ENCODE peak calls at places on chromosomes 11 and 22, in four cellular contexts. E, Z, V and Y are unnamed samples.

GRCh38 chr11:27857014-27857413 is 156.8 kb upstream of the BDNF start:
- DNase-seq in E (no peak), Z (no peak), V (no peak), Y (no peak)

GRCh38 chr11:79471071-79471470 is 30.2 kb upstream of the TENM4 start:
- DNase-seq in E (no peak), Z (no peak), V (no peak), Y (no peak)

GRCh38 chr11:62680825-62681240 is 2.0 kb upstream of the UBXN1 start:
- DNase-seq in E (peak), Z (peak), V (no peak), Y (no peak)

GRCh38 chr11:126927628-126928027 is 72.9 kb downstream of the KIRREL3 start:
- DNase-seq in E (peak), Z (no peak), V (no peak), Y (no peak)

GRCh38 chr11:13278620-13279486 is 1.3 kb downstream of the BMAL1 start:
- DNase-seq in E (no peak), Z (no peak), V (peak), Y (no peak)

GRCh38 chr11:122140535-122140934 is 24.5 kb upstream of the BLID start:
- DNase-seq in E (peak), Z (no peak), V (no peak), Y (no peak)

GRCh38 chr11:114440121-114440860 is 1.0 kb downstream of the REXO2 start:
- DNase-seq in E (peak), Z (no peak), V (no peak), Y (no peak)

GRCh38 chr22:44486538-44486937 is 11.5 kb downstream of the RTL6 start:
- DNase-seq in E (peak), Z (peak), V (no peak), Y (no peak)

GRCh38 chr11:30579776-30580175 is 6.4 kb downstream of the MPPED2 start:
- DNase-seq in E (no peak), Z (no peak), V (no peak), Y (no peak)

GRCh38 chr11:104151404-104152204 is 12.3 kb downstream of the PDGFD start:
- DNase-seq in E (no peak), Z (no peak), V (no peak), Y (no peak)

GRCh38 chr11:45560153-45560934 is 105.1 kb downstream of the CHST1 start:
- DNase-seq in E (no peak), Z (no peak), V (no peak), Y (no peak)

GRCh38 chr11:125262825-125263218 is 98.3 kb downstream of the PKNOX2 start:
- DNase-seq in E (peak), Z (no peak), V (peak), Y (no peak)

GRCh38 chr22:28180804-28181203 is 261.7 kb upstream of the PITPNB start:
- DNase-seq in E (no peak), Z (no peak), V (no peak), Y (no peak)

GRCh38 chr11:131370901-131371790 is 731 bp downstream of the NTM start:
- DNase-seq in E (no peak), Z (no peak), V (no peak), Y (no peak)

GRCh38 chr11:8237453-8237852 is 26.2 kb downstream of the LMO1 start:
- DNase-seq in E (no peak), Z (no peak), V (no peak), Y (no peak)

GRCh38 chr22:26635117-26635516 is 13.4 kb downstream of the CRYBA4 start:
- DNase-seq in E (no peak), Z (no peak), V (no peak), Y (no peak)

GRCh38 chr11:86015699-86016098 is 53.2 kb downstream of the PICALM start:
- DNase-seq in E (no peak), Z (no peak), V (no peak), Y (no peak)

GRCh38 chr22:44738347-44738715 is 14.0 kb upstream of the ARHGAP8 start:
- DNase-seq in E (peak), Z (peak), V (peak), Y (no peak)

GRCh38 chr11:39678996-39679395 is 1780.5 kb downstream of the LRRC4C start:
- DNase-seq in E (no peak), Z (no peak), V (no peak), Y (no peak)

GRCh38 chr22:38030311-38031133 is 26.7 kb upstream of the PICK1 start:
- DNase-seq in E (peak), Z (no peak), V (no peak), Y (no peak)

GRCh38 chr11:8285228-8285627 is 21.6 kb upstream of the LMO1 start:
- DNase-seq in E (no peak), Z (no peak), V (peak), Y (no peak)

GRCh38 chr22:29751139-29751538 is 15.7 kb downstream of the ZMAT5 start:
- DNase-seq in E (peak), Z (no peak), V (no peak), Y (no peak)

GRCh38 chr11:113553905-113554304 is 78.7 kb upstream of the DRD2 start:
- DNase-seq in E (no peak), Z (peak), V (no peak), Y (no peak)

GRCh38 chr11:58957922-58958321 is 18.6 kb downstream of the GLYATL1 start:
- DNase-seq in E (no peak), Z (no peak), V (no peak), Y (no peak)

GRCh38 chr11:58963551-58964075 is 24.3 kb downstream of the GLYATL1 start:
- DNase-seq in E (peak), Z (peak), V (peak), Y (no peak)

GRCh38 chr11:58958500-58958899 is 19.2 kb downstream of the GLYATL1 start:
- DNase-seq in E (no peak), Z (peak), V (peak), Y (peak)
- TF ChIP-seq CHD1 in E (no peak), Z (no peak), V (no peak), Y (no peak)

GRCh38 chr11:6571434-6572008 is 31.9 kb downstream of the RRP8 start:
- DNase-seq in E (no peak), Z (no peak), V (no peak), Y (no peak)

GRCh38 chr11:6568191-6568918 is 35.1 kb downstream of the RRP8 start:
- DNase-seq in E (peak), Z (peak), V (peak), Y (no peak)

GRCh38 chr11:6569706-6570105 is 33.7 kb downstream of the RRP8 start:
- DNase-seq in E (no peak), Z (no peak), V (no peak), Y (no peak)

GRCh38 chr11:6572215-6572614 is 31.2 kb downstream of the RRP8 start:
- DNase-seq in E (peak), Z (no peak), V (no peak), Y (no peak)

GRCh38 chr11:6570691-6571427 is 32.6 kb downstream of the RRP8 start:
- DNase-seq in E (no peak), Z (no peak), V (no peak), Y (no peak)
- TF ChIP-seq CHD1 in E (no peak), Z (no peak), V (no peak), Y (no peak)

GRCh38 chr11:83044958-83045712 is 26.6 kb downstream of the RAB30 start:
- DNase-seq in E (peak), Z (peak), V (no peak), Y (no peak)
- TF ChIP-seq CHD1 in E (no peak), Z (no peak), V (no peak), Y (no peak)

DNA sequence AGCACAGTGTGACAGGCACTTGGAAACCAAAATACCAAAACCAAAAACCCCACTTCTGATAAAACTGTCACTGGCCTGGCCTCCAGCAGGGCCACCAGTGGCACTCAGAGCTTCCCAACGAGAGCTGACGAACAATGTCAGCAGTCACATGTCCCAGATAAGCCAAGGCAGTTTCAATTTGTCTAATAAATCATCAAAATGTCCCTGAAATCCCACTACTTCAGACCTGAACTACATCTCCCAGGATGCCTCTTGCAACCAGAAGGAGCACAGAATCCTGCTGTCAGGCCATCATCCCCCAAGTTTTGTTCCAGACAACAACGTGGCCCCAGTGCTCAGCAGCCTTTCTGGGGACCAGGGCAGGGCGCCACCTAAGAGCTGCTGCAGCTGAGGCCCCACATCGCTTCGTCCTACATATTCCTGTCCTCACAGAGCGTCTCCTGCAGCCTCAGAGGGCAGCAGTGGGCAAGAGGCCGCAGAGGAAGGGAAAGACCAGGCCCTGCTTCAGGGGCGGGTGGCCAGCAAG is 25.1 kb downstream of the LRFN4 start:
- DNase-seq in E (no peak), Z (no peak), V (no peak), Y (no peak)
- TF ChIP-seq CHD1 in E (no peak), Z (no peak), V (no peak), Y (no peak)

GRCh38 chr22:41561335-41561734 is 525 bp downstream of the CSDC2 start:
- DNase-seq in E (no peak), Z (no peak), V (peak), Y (no peak)

GRCh38 chr22:41561788-41562187 is 978 bp downstream of the CSDC2 start:
- DNase-seq in E (no peak), Z (no peak), V (no peak), Y (no peak)

GRCh38 chr22:41564563-41564962 is 3.8 kb downstream of the CSDC2 start:
- DNase-seq in E (peak), Z (no peak), V (no peak), Y (no peak)

GRCh38 chr22:41562461-41562860 is 1.7 kb downstream of the CSDC2 start:
- DNase-seq in E (no peak), Z (no peak), V (no peak), Y (no peak)

GRCh38 chr22:41563051-41563711 is 2.4 kb downstream of the CSDC2 start:
- DNase-seq in E (peak), Z (peak), V (no peak), Y (no peak)
- TF ChIP-seq CHD1 in E (no peak), Z (no peak), V (no peak), Y (no peak)

GRCh38 chr22:39250838-39251237 is 6.1 kb upstream of the PDGFB start:
- DNase-seq in E (no peak), Z (no peak), V (no peak), Y (no peak)

GRCh38 chr22:39248254-39248653 is 3.5 kb upstream of the PDGFB start:
- DNase-seq in E (no peak), Z (no peak), V (no peak), Y (no peak)

GRCh38 chr22:39249081-39249704 is 4.4 kb upstream of the PDGFB start:
- DNase-seq in E (no peak), Z (no peak), V (no peak), Y (no peak)

GRCh38 chr22:39251762-39252460 is 7.1 kb upstream of the PDGFB start:
- DNase-seq in E (no peak), Z (no peak), V (no peak), Y (no peak)

DNA sequence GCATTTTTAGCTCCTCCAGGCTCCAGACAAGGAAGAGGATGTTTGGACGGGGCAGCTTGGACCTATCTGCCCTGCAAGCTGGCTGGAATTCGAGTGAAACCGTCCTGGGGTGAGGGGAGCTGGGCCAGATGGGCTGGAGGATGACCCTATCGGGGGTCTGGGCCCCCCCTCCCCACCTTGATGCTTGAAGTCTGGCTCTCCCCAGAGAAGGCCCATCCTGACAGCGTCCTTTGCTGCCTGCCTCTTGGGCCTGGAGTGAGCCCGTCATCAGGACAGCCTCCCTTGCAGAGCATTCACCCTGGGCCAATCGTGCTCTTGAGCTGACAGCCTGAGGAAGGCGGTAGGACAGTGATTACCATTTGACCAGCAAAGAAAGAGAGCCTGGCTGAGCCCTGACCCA is 5.3 kb upstream of the PDGFB start:
- DNase-seq in E (no peak), Z (no peak), V (no peak), Y (no peak)
- TF ChIP-seq CHD1 in E (no peak), Z (no peak), V (no peak), Y (no peak)

GRCh38 chr11:83195176-83195531 is 1.6 kb downstream of the ANKRD42 start:
- DNase-seq in E (peak), Z (peak), V (no peak), Y (no peak)

GRCh38 chr11:83192846-83193245 is 666 bp upstream of the ANKRD42 start:
- DNase-seq in E (no peak), Z (no peak), V (no peak), Y (no peak)

GRCh38 chr11:83193315-83194283 is at the start of gene ANKRD42:
- DNase-seq in E (peak), Z (peak), V (peak), Y (peak)

GRCh38 chr11:83195649-83196048 is 2.1 kb downstream of the ANKRD42 start:
- DNase-seq in E (no peak), Z (no peak), V (no peak), Y (no peak)

DNA sequence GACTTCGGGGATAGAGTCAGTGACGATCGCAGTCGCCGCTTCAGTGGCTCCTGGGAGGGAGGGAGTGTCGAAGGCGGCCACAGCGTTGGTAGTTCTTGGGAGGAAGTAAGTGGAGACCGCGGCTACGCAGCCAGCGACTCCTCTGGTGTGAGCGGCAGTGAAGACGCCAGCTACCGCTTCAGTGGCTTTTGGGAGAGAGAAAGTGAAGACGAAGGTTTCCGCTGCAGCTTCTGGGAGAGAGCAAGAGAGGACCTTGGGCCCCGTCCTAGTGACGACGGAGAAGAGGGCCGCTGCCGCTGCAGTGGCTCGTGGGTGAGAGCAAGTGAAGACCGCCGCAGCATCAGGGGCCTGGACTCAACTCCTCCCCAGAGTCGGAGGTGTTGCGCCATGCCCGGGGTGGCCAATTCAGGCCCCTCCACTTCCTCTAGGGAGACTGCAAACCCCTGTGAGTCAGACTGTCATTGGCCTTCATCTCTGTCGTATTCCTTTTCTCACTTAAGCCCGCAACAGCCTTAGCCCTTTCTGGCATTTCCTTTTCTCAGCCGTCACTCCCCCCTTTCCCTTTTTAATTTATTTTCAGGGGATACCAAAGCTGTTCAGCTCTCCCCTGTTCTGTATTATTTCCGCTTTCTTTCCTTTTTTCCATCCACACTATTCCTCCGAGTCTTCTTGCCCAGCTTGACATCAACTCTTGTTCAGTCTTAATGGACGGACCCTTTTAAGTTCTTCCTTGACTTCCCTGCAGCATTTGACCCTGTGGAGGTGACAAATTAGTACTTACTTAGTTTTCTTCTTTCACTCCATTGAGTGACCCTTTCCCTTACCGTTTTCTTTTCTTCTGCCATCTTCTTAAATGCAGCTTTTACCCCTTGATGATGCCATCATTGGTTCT is 1.0 kb downstream of the ANKRD42 start:
- DNase-seq in E (peak), Z (peak), V (peak), Y (no peak)
- TF ChIP-seq CHD1 in E (no peak), Z (peak), V (no peak), Y (no peak)

GRCh38 chr11:36313073-36313472 is 17.0 kb downstream of the PRR5L start:
- DNase-seq in E (no peak), Z (no peak), V (no peak), Y (no peak)
- TF ChIP-seq CHD1 in E (no peak), Z (no peak), V (no peak), Y (no peak)